ENCODE peak calls at places on chromosomes 16 and 17, in seven cellular contexts. One of them, this sample, is unnamed.

GRCh38 chr16:71635632-71636031 is 9.6 kb downstream of the MARVELD3 start:
- DNase-seq in cardiac fibroblast: no peak
- DNase-seq in MM.1S: no peak
- DNase-seq in K562: no peak
- DNase-seq in fibroblast of pulmonary artery: no peak
- DNase-seq in fibroblast of lung: no peak
- DNase-seq in AG10803: no peak
- DNase-seq in this sample: no peak

GRCh38 chr17:8894673-8895578 is 27.5 kb upstream of the PIK3R6 start:
- DNase-seq in cardiac fibroblast: peak
- DNase-seq in MM.1S: peak
- DNase-seq in K562: peak
- DNase-seq in fibroblast of pulmonary artery: peak
- DNase-seq in fibroblast of lung: peak
- DNase-seq in AG10803: peak
- DNase-seq in this sample: peak

GRCh38 chr17:83067071-83067717 is 12.2 kb upstream of the METRNL start:
- DNase-seq in cardiac fibroblast: no peak
- DNase-seq in MM.1S: no peak
- DNase-seq in K562: no peak
- DNase-seq in fibroblast of pulmonary artery: no peak
- DNase-seq in fibroblast of lung: no peak
- DNase-seq in AG10803: no peak
- DNase-seq in this sample: no peak

GRCh38 chr17:81043725-81044427 is 8.9 kb downstream of the BAIAP2 start:
- DNase-seq in cardiac fibroblast: no peak
- DNase-seq in MM.1S: no peak
- DNase-seq in K562: no peak
- DNase-seq in fibroblast of pulmonary artery: no peak
- DNase-seq in fibroblast of lung: peak
- DNase-seq in AG10803: peak
- DNase-seq in this sample: peak

GRCh38 chr17:6070895-6071511 is 824 bp downstream of the WSCD1 start:
- DNase-seq in cardiac fibroblast: no peak
- DNase-seq in MM.1S: peak
- DNase-seq in K562: no peak
- DNase-seq in fibroblast of pulmonary artery: no peak
- DNase-seq in fibroblast of lung: no peak
- DNase-seq in AG10803: peak
- DNase-seq in this sample: no peak

GRCh38 chr16:84718-85452 is 6.9 kb downstream of the MPG start:
- DNase-seq in cardiac fibroblast: peak
- DNase-seq in MM.1S: peak
- DNase-seq in K562: no peak
- DNase-seq in fibroblast of pulmonary artery: peak
- DNase-seq in fibroblast of lung: peak
- DNase-seq in AG10803: peak
- DNase-seq in this sample: peak

GRCh38 chr16:17269434-17269833 is 201.3 kb downstream of the XYLT1 start:
- DNase-seq in cardiac fibroblast: peak
- DNase-seq in MM.1S: no peak
- DNase-seq in K562: no peak
- DNase-seq in fibroblast of pulmonary artery: no peak
- DNase-seq in fibroblast of lung: peak
- DNase-seq in AG10803: peak
- DNase-seq in this sample: no peak

GRCh38 chr17:66655861-66656260 is 179.1 kb upstream of the CACNG5 start:
- DNase-seq in cardiac fibroblast: peak
- DNase-seq in MM.1S: no peak
- DNase-seq in K562: peak
- DNase-seq in fibroblast of pulmonary artery: peak
- DNase-seq in fibroblast of lung: peak
- DNase-seq in AG10803: peak
- DNase-seq in this sample: peak

GRCh38 chr16:53530741-53531140 is 27.7 kb upstream of the AKTIP start:
- DNase-seq in cardiac fibroblast: no peak
- DNase-seq in MM.1S: no peak
- DNase-seq in K562: no peak
- DNase-seq in fibroblast of pulmonary artery: no peak
- DNase-seq in fibroblast of lung: no peak
- DNase-seq in AG10803: no peak
- DNase-seq in this sample: no peak

GRCh38 chr17:16417399-16417798 is 2.0 kb downstream of the TRPV2 start:
- DNase-seq in cardiac fibroblast: no peak
- DNase-seq in MM.1S: no peak
- DNase-seq in K562: no peak
- DNase-seq in fibroblast of pulmonary artery: no peak
- DNase-seq in fibroblast of lung: no peak
- DNase-seq in AG10803: no peak
- DNase-seq in this sample: no peak

GRCh38 chr17:34582185-34582900 is 3.0 kb downstream of the TMEM132E start:
- DNase-seq in cardiac fibroblast: no peak
- DNase-seq in MM.1S: no peak
- DNase-seq in K562: no peak
- DNase-seq in fibroblast of pulmonary artery: no peak
- DNase-seq in fibroblast of lung: no peak
- DNase-seq in AG10803: no peak
- DNase-seq in this sample: no peak

GRCh38 chr17:1070411-1070810 is 73.5 kb downstream of the TIMM22 start:
- DNase-seq in cardiac fibroblast: no peak
- DNase-seq in MM.1S: no peak
- DNase-seq in K562: no peak
- DNase-seq in fibroblast of pulmonary artery: no peak
- DNase-seq in fibroblast of lung: no peak
- DNase-seq in AG10803: no peak
- DNase-seq in this sample: no peak

GRCh38 chr16:46731691-46732555 is 16.2 kb downstream of the MYLK3 start:
- DNase-seq in cardiac fibroblast: peak
- DNase-seq in MM.1S: no peak
- DNase-seq in K562: no peak
- DNase-seq in fibroblast of pulmonary artery: peak
- DNase-seq in fibroblast of lung: no peak
- DNase-seq in AG10803: no peak
- DNase-seq in this sample: no peak

GRCh38 chr17:28092109-28092508 is 49.6 kb downstream of the NLK start:
- DNase-seq in cardiac fibroblast: no peak
- DNase-seq in MM.1S: no peak
- DNase-seq in K562: no peak
- DNase-seq in fibroblast of pulmonary artery: no peak
- DNase-seq in fibroblast of lung: no peak
- DNase-seq in AG10803: no peak
- DNase-seq in this sample: no peak

GRCh38 chr17:74197801-74198200 is 5.7 kb upstream of the RPL38 start:
- DNase-seq in cardiac fibroblast: no peak
- DNase-seq in MM.1S: no peak
- DNase-seq in K562: no peak
- DNase-seq in fibroblast of pulmonary artery: no peak
- DNase-seq in fibroblast of lung: no peak
- DNase-seq in AG10803: no peak
- DNase-seq in this sample: no peak

GRCh38 chr17:43215341-43215740 is 3.7 kb downstream of the TMEM106A start:
- DNase-seq in cardiac fibroblast: no peak
- DNase-seq in MM.1S: no peak
- DNase-seq in K562: no peak
- DNase-seq in fibroblast of pulmonary artery: no peak
- DNase-seq in fibroblast of lung: no peak
- DNase-seq in AG10803: no peak
- DNase-seq in this sample: no peak

GRCh38 chr17:17819561-17819995 is 17.2 kb downstream of the SREBF1 start:
- DNase-seq in cardiac fibroblast: peak
- DNase-seq in MM.1S: no peak
- DNase-seq in K562: peak
- DNase-seq in fibroblast of pulmonary artery: peak
- DNase-seq in fibroblast of lung: peak
- DNase-seq in AG10803: peak
- DNase-seq in this sample: peak

GRCh38 chr17:41013181-41013580 is 4.3 kb upstream of the KRTAP3-1 start:
- DNase-seq in cardiac fibroblast: peak
- DNase-seq in MM.1S: no peak
- DNase-seq in K562: no peak
- DNase-seq in fibroblast of pulmonary artery: no peak
- DNase-seq in fibroblast of lung: no peak
- DNase-seq in AG10803: peak
- DNase-seq in this sample: no peak

GRCh38 chr17:48998557-48999440 is 1.6 kb downstream of the IGF2BP1 start:
- DNase-seq in cardiac fibroblast: no peak
- DNase-seq in MM.1S: no peak
- DNase-seq in K562: peak
- DNase-seq in fibroblast of pulmonary artery: no peak
- DNase-seq in fibroblast of lung: peak
- DNase-seq in AG10803: no peak
- DNase-seq in this sample: no peak

GRCh38 chr16:64339052-64339770 is 782.7 kb downstream of the CDH11 start:
- DNase-seq in cardiac fibroblast: peak
- DNase-seq in MM.1S: no peak
- DNase-seq in K562: no peak
- DNase-seq in fibroblast of pulmonary artery: peak
- DNase-seq in fibroblast of lung: peak
- DNase-seq in AG10803: peak
- DNase-seq in this sample: peak

GRCh38 chr16:10922328-10923145 is 19.7 kb downstream of the DEXI start:
- DNase-seq in cardiac fibroblast: peak
- DNase-seq in MM.1S: no peak
- DNase-seq in K562: no peak
- DNase-seq in fibroblast of pulmonary artery: no peak
- DNase-seq in fibroblast of lung: peak
- DNase-seq in AG10803: peak
- DNase-seq in this sample: peak

GRCh38 chr17:77521076-77521475 is 380.3 kb downstream of the SEC14L1 start:
- DNase-seq in cardiac fibroblast: no peak
- DNase-seq in MM.1S: no peak
- DNase-seq in K562: no peak
- DNase-seq in fibroblast of pulmonary artery: no peak
- DNase-seq in fibroblast of lung: no peak
- DNase-seq in AG10803: no peak
- DNase-seq in this sample: no peak

GRCh38 chr17:46876353-46876887 is 25.0 kb downstream of the WNT9B start:
- DNase-seq in cardiac fibroblast: no peak
- DNase-seq in MM.1S: peak
- DNase-seq in K562: peak
- DNase-seq in fibroblast of pulmonary artery: no peak
- DNase-seq in fibroblast of lung: no peak
- DNase-seq in AG10803: no peak
- DNase-seq in this sample: no peak

GRCh38 chr16:78045865-78046581 is 23.7 kb downstream of the CLEC3A start:
- DNase-seq in cardiac fibroblast: peak
- DNase-seq in MM.1S: no peak
- DNase-seq in K562: peak
- DNase-seq in fibroblast of pulmonary artery: peak
- DNase-seq in fibroblast of lung: peak
- DNase-seq in AG10803: peak
- DNase-seq in this sample: peak

GRCh38 chr17:78988152-78988551 is 8.4 kb upstream of the LGALS3BP start:
- DNase-seq in cardiac fibroblast: no peak
- DNase-seq in MM.1S: no peak
- DNase-seq in K562: no peak
- DNase-seq in fibroblast of pulmonary artery: peak
- DNase-seq in fibroblast of lung: no peak
- DNase-seq in AG10803: no peak
- DNase-seq in this sample: no peak

GRCh38 chr17:78981010-78981888 is 1.5 kb upstream of the LGALS3BP start:
- DNase-seq in cardiac fibroblast: no peak
- DNase-seq in MM.1S: no peak
- DNase-seq in K562: no peak
- DNase-seq in fibroblast of pulmonary artery: no peak
- DNase-seq in fibroblast of lung: no peak
- DNase-seq in AG10803: no peak
- DNase-seq in this sample: no peak

GRCh38 chr17:78990349-78991016 is 10.8 kb upstream of the LGALS3BP start:
- DNase-seq in cardiac fibroblast: no peak
- DNase-seq in MM.1S: no peak
- DNase-seq in K562: no peak
- DNase-seq in fibroblast of pulmonary artery: no peak
- DNase-seq in fibroblast of lung: no peak
- DNase-seq in AG10803: no peak
- DNase-seq in this sample: no peak

GRCh38 chr17:78985395-78985794 is 5.7 kb upstream of the LGALS3BP start:
- DNase-seq in cardiac fibroblast: no peak
- DNase-seq in MM.1S: no peak
- DNase-seq in K562: no peak
- DNase-seq in fibroblast of pulmonary artery: no peak
- DNase-seq in fibroblast of lung: no peak
- DNase-seq in AG10803: no peak
- DNase-seq in this sample: no peak

DNA sequence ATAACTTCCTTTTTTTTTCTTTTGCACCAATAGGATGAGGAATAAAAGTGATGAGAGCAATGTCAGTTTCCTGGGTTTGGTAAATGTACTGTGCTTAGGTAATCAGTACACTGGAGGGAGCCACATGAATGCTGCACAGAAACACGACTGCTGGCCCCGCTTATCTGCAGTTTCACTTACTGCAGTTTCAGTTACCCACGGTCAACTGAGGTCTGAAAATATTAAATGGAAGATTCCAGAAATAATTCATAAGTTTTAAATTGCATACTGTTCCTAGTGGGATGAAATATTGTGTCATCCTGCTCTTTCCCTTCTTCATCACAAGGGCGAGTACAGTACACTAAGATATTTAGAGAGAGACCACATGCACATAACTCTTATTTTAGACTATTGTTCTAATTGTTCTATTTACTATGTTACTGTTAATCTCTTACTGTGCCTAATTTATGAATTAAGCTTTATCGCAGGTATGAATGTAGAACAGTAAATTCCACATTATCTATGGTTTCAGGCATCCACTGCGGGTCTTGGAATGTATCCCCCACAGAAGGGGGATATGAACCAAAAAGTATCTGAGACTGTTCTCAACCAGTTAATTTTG is 6.4 kb upstream of the LGALS3BP start:
- DNase-seq in cardiac fibroblast: peak
- DNase-seq in MM.1S: peak
- DNase-seq in K562: peak
- DNase-seq in fibroblast of pulmonary artery: peak
- DNase-seq in fibroblast of lung: peak
- DNase-seq in AG10803: peak
- DNase-seq in this sample: peak
- TF ChIP-seq CTCF in cardiac fibroblast: peak
- TF ChIP-seq CTCF in MM.1S: peak
- TF ChIP-seq CTCF in K562: peak
- TF ChIP-seq CTCF in fibroblast of pulmonary artery: peak
- TF ChIP-seq CTCF in fibroblast of lung: peak
- TF ChIP-seq CTCF in AG10803: peak
- TF ChIP-seq CTCF in this sample: peak

GRCh38 chr16:74774223-74775139 is at the start of gene FA2H:
- DNase-seq in cardiac fibroblast: no peak
- DNase-seq in MM.1S: peak
- DNase-seq in K562: peak
- DNase-seq in fibroblast of pulmonary artery: peak
- DNase-seq in fibroblast of lung: peak
- DNase-seq in AG10803: no peak
- DNase-seq in this sample: no peak
- H3K4me3 ChIP-seq in cardiac fibroblast: no peak
- H3K4me3 ChIP-seq in MM.1S: peak
- H3K4me3 ChIP-seq in K562: peak
- H3K4me3 ChIP-seq in fibroblast of pulmonary artery: no peak
- H3K4me3 ChIP-seq in fibroblast of lung: no peak
- H3K4me3 ChIP-seq in AG10803: no peak
- H3K4me3 ChIP-seq in this sample: no peak

GRCh38 chr17:72284806-72285205 is 164.0 kb downstream of the SOX9 start:
- DNase-seq in cardiac fibroblast: no peak
- DNase-seq in MM.1S: no peak
- DNase-seq in K562: no peak
- DNase-seq in fibroblast of pulmonary artery: no peak
- DNase-seq in fibroblast of lung: no peak
- DNase-seq in AG10803: no peak
- DNase-seq in this sample: no peak
- TF ChIP-seq CTCF in cardiac fibroblast: no peak
- TF ChIP-seq CTCF in MM.1S: no peak
- TF ChIP-seq CTCF in K562: no peak
- TF ChIP-seq CTCF in fibroblast of pulmonary artery: no peak
- TF ChIP-seq CTCF in fibroblast of lung: no peak
- TF ChIP-seq CTCF in AG10803: no peak
- TF ChIP-seq CTCF in this sample: no peak

GRCh38 chr16:56192971-56193936 is 2.0 kb downstream of the GNAO1 start:
- DNase-seq in cardiac fibroblast: no peak
- DNase-seq in MM.1S: no peak
- DNase-seq in K562: no peak
- DNase-seq in fibroblast of pulmonary artery: no peak
- DNase-seq in fibroblast of lung: no peak
- DNase-seq in AG10803: no peak
- DNase-seq in this sample: no peak
- H3K4me3 ChIP-seq in cardiac fibroblast: no peak
- H3K4me3 ChIP-seq in MM.1S: no peak
- H3K4me3 ChIP-seq in K562: no peak
- H3K4me3 ChIP-seq in fibroblast of pulmonary artery: no peak
- H3K4me3 ChIP-seq in fibroblast of lung: no peak
- H3K4me3 ChIP-seq in AG10803: no peak
- H3K4me3 ChIP-seq in this sample: no peak